ENCODE peak calls at places on chromosomes 2 and 18, in six cellular contexts. G, O, Z, X, D and T are unnamed samples.

GRCh38 chr2:234635284-234635683 is 138.4 kb upstream of the ARL4C start:
- DNase-seq in G (no peak), O (no peak), Z (no peak), X (no peak), D (no peak), T (no peak)

GRCh38 chr2:162521871-162522655 is 178.1 kb downstream of the GCA start:
- DNase-seq in G (no peak), O (no peak), Z (no peak), X (no peak), D (no peak), T (no peak)

GRCh38 chr2:88054300-88055048 is 1.1 kb downstream of the KRCC1 start:
- DNase-seq in G (no peak), O (no peak), Z (peak), X (peak), D (no peak), T (no peak)

GRCh38 chr18:62128157-62128556 is 58.7 kb downstream of the PIGN start:
- DNase-seq in G (no peak), O (no peak), Z (peak), X (no peak), D (no peak), T (no peak)

GRCh38 chr2:217393585-217394032 is 533.7 kb upstream of the TNP1 start:
- DNase-seq in G (no peak), O (peak), Z (peak), X (no peak), D (no peak), T (no peak)

GRCh38 chr2:156253765-156254164 is 78.8 kb downstream of the NR4A2 start:
- DNase-seq in G (no peak), O (no peak), Z (no peak), X (no peak), D (no peak), T (no peak)

GRCh38 chr2:161033059-161033660 is 127.1 kb upstream of the TANK start:
- DNase-seq in G (no peak), O (no peak), Z (no peak), X (no peak), D (no peak), T (no peak)

GRCh38 chr2:174750923-174751441 is 13.3 kb downstream of the CHRNA1 start:
- DNase-seq in G (no peak), O (no peak), Z (no peak), X (no peak), D (peak), T (peak)

GRCh38 chr2:47119001-47119400 is 36.1 kb downstream of the STPG4 start:
- DNase-seq in G (no peak), O (no peak), Z (peak), X (no peak), D (no peak), T (no peak)

GRCh38 chr2:66547113-66547512 is 112.2 kb downstream of the MEIS1 start:
- DNase-seq in G (no peak), O (no peak), Z (peak), X (no peak), D (no peak), T (no peak)

GRCh38 chr2:66545227-66545626 is 110.3 kb downstream of the MEIS1 start:
- DNase-seq in G (no peak), O (no peak), Z (no peak), X (no peak), D (no peak), T (no peak)

GRCh38 chr2:66541646-66542045 is 106.7 kb downstream of the MEIS1 start:
- DNase-seq in G (no peak), O (no peak), Z (no peak), X (no peak), D (no peak), T (no peak)

GRCh38 chr2:66547887-66548286 is 113.0 kb downstream of the MEIS1 start:
- DNase-seq in G (no peak), O (no peak), Z (no peak), X (no peak), D (no peak), T (no peak)

GRCh38 chr2:66544258-66544657 is 109.3 kb downstream of the MEIS1 start:
- DNase-seq in G (no peak), O (no peak), Z (no peak), X (no peak), D (no peak), T (no peak)
- TF ChIP-seq CTCF in G (no peak), O (no peak), Z (no peak), X (no peak), D (no peak), T (no peak)

GRCh38 chr2:6523476-6523875 is 342.2 kb downstream of the CMPK2 start:
- DNase-seq in G (no peak), O (no peak), Z (no peak), X (no peak), D (no peak), T (no peak)

GRCh38 chr2:6525371-6525770 is 340.3 kb downstream of the CMPK2 start:
- DNase-seq in G (no peak), O (no peak), Z (no peak), X (no peak), D (no peak), T (no peak)

GRCh38 chr2:6524678-6525367 is 340.9 kb downstream of the CMPK2 start:
- DNase-seq in G (no peak), O (no peak), Z (no peak), X (no peak), D (no peak), T (no peak)

GRCh38 chr2:6531304-6531703 is 334.4 kb downstream of the CMPK2 start:
- DNase-seq in G (no peak), O (no peak), Z (no peak), X (no peak), D (no peak), T (no peak)

GRCh38 chr2:6526093-6526824 is 339.4 kb downstream of the CMPK2 start:
- DNase-seq in G (no peak), O (no peak), Z (no peak), X (no peak), D (peak), T (peak)
- TF ChIP-seq CTCF in G (no peak), O (no peak), Z (no peak), X (no peak), D (peak), T (peak)

DNA sequence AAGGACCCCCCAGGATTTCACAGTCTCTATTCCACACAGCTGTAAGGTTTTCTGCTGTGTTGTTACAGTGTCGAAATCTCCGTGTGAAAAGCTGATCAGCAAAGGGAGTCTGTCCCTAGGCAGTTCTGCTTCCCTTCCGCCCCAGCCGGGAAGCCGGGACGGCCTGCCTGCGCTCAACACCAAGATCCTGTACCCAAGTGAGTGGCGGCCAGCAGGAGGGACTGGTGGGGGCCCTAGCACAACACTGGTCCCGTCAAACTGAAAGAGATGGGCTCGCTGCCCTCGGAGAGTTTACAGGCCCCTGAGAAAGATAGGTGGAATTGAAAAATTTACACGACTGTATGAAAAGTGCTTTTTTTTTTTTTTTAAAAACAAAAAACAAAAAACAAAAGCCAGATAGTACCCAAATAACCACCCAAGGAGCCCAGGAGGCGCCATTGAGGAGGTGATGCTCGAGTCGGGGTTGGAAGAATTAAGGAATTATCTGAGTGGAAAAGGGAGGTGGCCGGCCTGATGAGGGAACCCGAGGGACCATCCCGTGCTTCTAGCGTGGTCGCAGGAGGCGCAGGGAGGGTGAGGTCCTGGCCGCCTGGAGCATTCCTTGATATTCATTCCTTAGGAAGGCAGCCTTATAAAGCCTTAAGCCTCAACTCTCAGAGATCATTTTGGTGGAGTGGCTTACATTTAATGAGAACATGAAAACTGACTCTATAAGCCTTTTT is 96.7 kb downstream of the DGKD start:
- DNase-seq in G (no peak), O (peak), Z (no peak), X (no peak), D (no peak), T (no peak)
- TF ChIP-seq CTCF in G (no peak), O (no peak), Z (no peak), X (no peak), D (no peak), T (no peak)

DNA sequence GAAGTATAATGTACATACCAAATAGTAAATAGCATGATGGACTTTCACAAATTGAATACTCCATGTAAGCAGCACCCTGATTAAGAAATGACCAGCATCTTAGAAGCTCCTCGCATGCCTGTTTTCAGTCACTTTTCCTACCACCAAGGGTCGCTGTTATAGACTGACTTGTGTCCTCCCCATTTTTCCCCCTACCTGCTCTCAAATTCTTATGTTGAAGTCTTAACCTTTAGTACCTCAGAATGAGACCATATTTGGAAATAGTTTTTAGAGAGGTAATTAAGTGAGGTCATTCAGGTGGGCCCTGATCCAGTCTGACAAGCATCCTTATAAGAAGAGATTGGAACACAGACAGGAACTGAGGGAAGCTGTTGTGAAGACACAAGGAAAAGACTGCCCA is 125.9 kb downstream of the LYPD6 start:
- DNase-seq in G (no peak), O (no peak), Z (no peak), X (no peak), D (no peak), T (no peak)
- TF ChIP-seq CTCF in G (no peak), O (no peak), Z (no peak), X (no peak), D (peak), T (no peak)

GRCh38 chr18:75697493-75697892 is 270.0 kb upstream of the SMIM21 start:
- DNase-seq in G (no peak), O (no peak), Z (no peak), X (no peak), D (no peak), T (no peak)

GRCh38 chr18:75691483-75691882 is 264.0 kb upstream of the SMIM21 start:
- DNase-seq in G (peak), O (no peak), Z (no peak), X (no peak), D (no peak), T (no peak)

GRCh38 chr18:75698861-75699260 is 271.4 kb upstream of the SMIM21 start:
- DNase-seq in G (no peak), O (no peak), Z (no peak), X (no peak), D (no peak), T (no peak)

GRCh38 chr18:75694292-75694691 is 266.8 kb upstream of the SMIM21 start:
- DNase-seq in G (no peak), O (no peak), Z (no peak), X (no peak), D (no peak), T (no peak)
- TF ChIP-seq CTCF in G (no peak), O (no peak), Z (no peak), X (no peak), D (no peak), T (no peak)

GRCh38 chr2:95402370-95403203 is at the start of gene FAHD2A:
- DNase-seq in G (peak), O (peak), Z (peak), X (peak), D (peak), T (peak)
- TF ChIP-seq CTCF in G (no peak), O (no peak), Z (no peak), X (no peak), D (no peak), T (no peak)

GRCh38 chr2:60796573-60797509 is 40.8 kb downstream of the PAPOLG start:
- DNase-seq in G (no peak), O (no peak), Z (peak), X (no peak), D (no peak), T (peak)

GRCh38 chr2:60793169-60793568 is 37.1 kb downstream of the PAPOLG start:
- DNase-seq in G (no peak), O (no peak), Z (no peak), X (no peak), D (no peak), T (no peak)

DNA sequence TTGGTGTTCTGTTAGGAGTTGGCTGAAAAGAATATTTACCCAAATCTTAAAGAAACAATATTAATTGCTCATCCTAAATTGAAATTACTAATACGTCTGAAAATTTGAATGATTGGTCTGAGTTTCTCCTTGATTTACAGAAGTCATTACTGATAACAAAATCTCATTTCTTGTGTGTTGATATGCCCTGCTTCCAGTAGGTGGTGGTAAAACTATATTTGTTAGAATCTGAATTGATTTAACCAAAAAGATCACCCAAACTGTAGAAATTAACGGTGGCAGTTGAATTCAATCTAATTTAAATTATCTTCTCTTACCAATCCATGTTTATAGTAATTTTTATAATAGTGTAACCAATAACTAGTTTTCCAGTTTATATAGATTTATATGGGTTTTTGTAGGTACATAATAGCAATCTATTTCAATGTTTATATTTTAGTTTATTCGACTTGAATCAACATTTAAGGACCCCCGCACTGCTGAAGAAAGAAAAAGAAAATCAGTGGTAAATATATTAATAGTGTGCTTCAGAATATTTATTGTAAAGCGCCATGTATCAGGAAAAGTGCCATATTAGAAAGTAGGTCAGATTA is 38.3 kb downstream of the PAPOLG start:
- DNase-seq in G (peak), O (no peak), Z (peak), X (no peak), D (peak), T (peak)
- TF ChIP-seq CTCF in G (peak), O (peak), Z (peak), X (peak), D (peak), T (peak)

GRCh38 chr18:23502516-23503037 is 734 bp upstream of the RMC1 start:
- DNase-seq in G (no peak), O (no peak), Z (no peak), X (no peak), D (no peak), T (no peak)

GRCh38 chr18:23501626-23502025 is 1.7 kb upstream of the RMC1 start:
- DNase-seq in G (no peak), O (no peak), Z (no peak), X (no peak), D (no peak), T (no peak)

GRCh38 chr18:23503967-23504352 is 649 bp downstream of the RMC1 start:
- DNase-seq in G (no peak), O (no peak), Z (no peak), X (no peak), D (peak), T (no peak)

GRCh38 chr18:23504720-23505119 is 1.4 kb downstream of the RMC1 start:
- DNase-seq in G (no peak), O (no peak), Z (no peak), X (no peak), D (peak), T (peak)

DNA sequence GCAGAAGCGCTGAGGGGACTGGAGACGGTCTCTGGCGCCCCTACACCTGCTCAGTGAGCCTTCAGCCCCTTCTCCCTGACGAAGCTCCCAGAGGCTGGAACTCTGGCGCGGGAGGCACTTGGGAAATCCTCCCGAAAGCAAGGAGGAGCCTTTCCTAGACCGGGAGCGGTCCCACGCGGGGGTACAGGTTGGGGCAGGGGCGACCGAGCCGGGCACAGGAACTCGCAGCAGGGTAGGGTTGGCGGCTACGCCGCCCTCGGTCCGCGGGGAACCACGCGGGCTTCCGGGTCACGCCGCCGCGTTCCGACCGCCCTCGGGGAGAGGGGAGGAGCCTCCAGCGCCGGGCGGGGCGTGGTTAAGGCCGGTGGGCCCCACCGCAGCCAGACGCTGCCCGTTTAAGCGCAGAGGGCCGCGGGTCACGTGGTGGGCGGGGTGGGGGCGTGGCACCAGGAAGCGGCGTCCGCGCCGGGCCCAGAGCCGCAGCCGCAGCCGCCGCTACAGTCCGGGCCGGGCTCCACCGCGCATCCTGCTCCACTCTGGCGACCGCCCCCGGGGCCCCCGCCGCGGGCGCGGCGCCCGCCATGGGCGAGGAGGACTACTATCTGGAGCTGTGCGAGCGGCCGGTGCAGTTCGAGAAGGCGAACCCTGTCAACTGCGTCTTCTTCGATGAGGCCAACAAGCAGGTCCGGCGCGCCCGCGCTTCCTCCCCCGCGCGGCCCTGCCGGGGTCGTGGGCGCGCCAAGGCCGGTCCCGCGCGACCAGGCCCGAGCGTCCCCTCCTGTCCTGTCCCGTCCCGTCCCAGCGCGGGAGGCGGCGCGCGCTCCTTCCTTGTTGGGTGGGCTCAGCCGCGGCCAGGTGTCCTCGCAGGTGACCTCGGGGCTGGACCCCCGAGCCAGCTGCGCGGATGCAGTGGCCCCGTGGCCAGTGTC is at the start of gene RMC1:
- DNase-seq in G (peak), O (peak), Z (peak), X (peak), D (peak), T (peak)
- TF ChIP-seq CTCF in G (no peak), O (peak), Z (no peak), X (peak), D (peak), T (peak)